ENCODE peak calls at places on chromosomes 11 and 22, in eight cellular contexts. One of them, this sample, is unnamed. For H3K4me1, the result is how much of the 10 kb centered on the place peaks cover.

GRCh38 chr11:126477526-126478275 is 122.2 kb downstream of the ST3GAL4 start:
- DNase-seq in tibial artery: no peak
- DNase-seq in DND-41: no peak
- DNase-seq in cardiac muscle cell: no peak
- DNase-seq in ovary: no peak
- DNase-seq in OCI-LY7: no peak
- DNase-seq in adrenal gland: no peak
- DNase-seq in body of pancreas: no peak
- DNase-seq in this sample: no peak

GRCh38 chr11:77038825-77039326 is 4.7 kb downstream of the B3GNT6 start:
- DNase-seq in body of pancreas: no peak
- DNase-seq in OCI-LY7: no peak
- DNase-seq in ovary: no peak
- DNase-seq in adrenal gland: no peak
- DNase-seq in tibial artery: no peak
- DNase-seq in cardiac muscle cell: no peak
- DNase-seq in DND-41: no peak
- DNase-seq in this sample: no peak

GRCh38 chr11:118615282-118615979 is 8.0 kb downstream of the PHLDB1 start:
- DNase-seq in cardiac muscle cell: peak
- DNase-seq in body of pancreas: no peak
- DNase-seq in ovary: no peak
- DNase-seq in tibial artery: no peak
- DNase-seq in DND-41: no peak
- DNase-seq in OCI-LY7: no peak
- DNase-seq in adrenal gland: no peak
- DNase-seq in this sample: no peak

GRCh38 chr11:99019676-99020075 is 1.1 kb upstream of the CNTN5 start:
- DNase-seq in body of pancreas: no peak
- DNase-seq in adrenal gland: no peak
- DNase-seq in DND-41: no peak
- DNase-seq in ovary: no peak
- DNase-seq in OCI-LY7: no peak
- DNase-seq in tibial artery: no peak
- DNase-seq in cardiac muscle cell: no peak
- DNase-seq in this sample: no peak

GRCh38 chr11:130024356-130024755 is 21.7 kb upstream of the PRDM10 start:
- DNase-seq in adrenal gland: no peak
- DNase-seq in OCI-LY7: no peak
- DNase-seq in body of pancreas: no peak
- DNase-seq in ovary: no peak
- DNase-seq in cardiac muscle cell: no peak
- DNase-seq in DND-41: no peak
- DNase-seq in tibial artery: no peak
- DNase-seq in this sample: no peak

GRCh38 chr11:37371346-37371970 is 773.4 kb upstream of the RAG2 start:
- DNase-seq in OCI-LY7: no peak
- DNase-seq in body of pancreas: no peak
- DNase-seq in cardiac muscle cell: no peak
- DNase-seq in adrenal gland: no peak
- DNase-seq in DND-41: no peak
- DNase-seq in ovary: no peak
- DNase-seq in tibial artery: no peak
- DNase-seq in this sample: no peak

GRCh38 chr11:116082256-116082655 is 578.0 kb upstream of the CADM1 start:
- DNase-seq in tibial artery: no peak
- DNase-seq in DND-41: no peak
- DNase-seq in ovary: no peak
- DNase-seq in adrenal gland: no peak
- DNase-seq in OCI-LY7: no peak
- DNase-seq in body of pancreas: no peak
- DNase-seq in cardiac muscle cell: no peak
- DNase-seq in this sample: no peak

GRCh38 chr22:12601870-12602779 is 2925.9 kb upstream of the OR11H1 start:
- DNase-seq in adrenal gland: no peak
- DNase-seq in DND-41: no peak
- DNase-seq in ovary: peak
- DNase-seq in tibial artery: peak
- DNase-seq in OCI-LY7: no peak
- DNase-seq in body of pancreas: no peak
- DNase-seq in cardiac muscle cell: no peak
- DNase-seq in this sample: peak

GRCh38 chr11:425301-425700 is 10.5 kb upstream of the SIGIRR start:
- DNase-seq in ovary: no peak
- DNase-seq in tibial artery: no peak
- DNase-seq in cardiac muscle cell: no peak
- DNase-seq in DND-41: no peak
- DNase-seq in adrenal gland: no peak
- DNase-seq in body of pancreas: no peak
- DNase-seq in OCI-LY7: no peak
- DNase-seq in this sample: no peak

GRCh38 chr11:45333506-45333971 is 47.4 kb upstream of the SYT13 start:
- DNase-seq in body of pancreas: peak
- DNase-seq in cardiac muscle cell: no peak
- DNase-seq in tibial artery: no peak
- DNase-seq in DND-41: no peak
- DNase-seq in adrenal gland: peak
- DNase-seq in OCI-LY7: peak
- DNase-seq in ovary: peak
- DNase-seq in this sample: peak

GRCh38 chr22:50469377-50470305 is 5.2 kb downstream of the SBF1 start:
- DNase-seq in cardiac muscle cell: no peak
- DNase-seq in DND-41: peak
- DNase-seq in adrenal gland: peak
- DNase-seq in tibial artery: no peak
- DNase-seq in OCI-LY7: peak
- DNase-seq in body of pancreas: peak
- DNase-seq in ovary: no peak
- DNase-seq in this sample: peak

GRCh38 chr11:92035488-92035887 is 189.1 kb upstream of the FAT3 start:
- DNase-seq in cardiac muscle cell: no peak
- DNase-seq in OCI-LY7: no peak
- DNase-seq in DND-41: no peak
- DNase-seq in adrenal gland: no peak
- DNase-seq in tibial artery: no peak
- DNase-seq in body of pancreas: no peak
- DNase-seq in ovary: no peak
- DNase-seq in this sample: no peak

DNA sequence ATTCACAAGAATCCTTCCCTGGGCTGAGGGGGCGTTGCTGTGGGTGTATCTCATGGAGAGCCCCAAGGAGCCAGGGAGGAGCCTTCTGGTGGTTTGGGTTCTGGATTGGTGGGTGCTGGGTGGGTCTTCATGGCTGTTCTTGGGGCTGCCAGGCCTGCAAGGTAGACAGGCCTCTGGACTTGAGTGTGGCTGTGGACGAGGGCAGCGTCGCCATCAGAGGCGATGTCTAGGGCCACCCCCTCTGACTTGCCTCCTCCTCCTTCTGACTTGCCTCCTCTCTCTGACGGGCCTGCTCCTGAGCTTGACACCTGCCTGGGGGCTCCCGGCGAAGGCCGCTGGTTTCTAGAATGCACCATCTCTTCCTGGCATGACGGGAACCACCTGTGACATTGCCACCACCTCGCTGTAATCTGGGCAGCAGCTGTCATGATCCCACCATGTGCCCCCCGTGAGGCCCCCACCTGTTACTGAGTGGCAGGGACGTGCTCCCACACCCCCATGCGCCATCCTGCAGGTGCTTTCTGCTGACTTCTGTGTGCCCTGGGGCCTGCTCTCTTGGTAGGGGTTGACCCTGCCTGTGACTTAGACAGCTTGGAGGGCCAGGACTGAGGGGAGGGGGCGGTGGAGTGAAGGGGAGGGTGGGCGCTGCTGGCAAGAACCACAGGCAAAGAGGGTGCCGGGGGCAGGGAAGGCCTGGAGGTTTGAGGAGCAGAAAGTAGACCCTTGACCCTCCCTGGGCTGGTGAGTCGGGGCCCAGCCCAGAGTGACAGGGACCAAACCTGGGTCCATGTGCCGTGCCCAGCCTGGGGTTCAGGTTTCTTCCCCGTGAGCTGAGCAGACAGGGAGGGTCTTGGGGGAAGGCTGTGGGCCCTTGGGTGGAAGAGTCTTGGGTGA is 17.5 kb downstream of the KCNQ1 start:
- DNase-seq in DND-41: no peak
- DNase-seq in cardiac muscle cell: no peak
- DNase-seq in ovary: no peak
- DNase-seq in OCI-LY7: no peak
- DNase-seq in body of pancreas: peak
- DNase-seq in tibial artery: peak
- DNase-seq in adrenal gland: no peak
- DNase-seq in this sample: no peak
- H3K4me1 ChIP-seq in DND-41: under half
- H3K4me1 ChIP-seq in cardiac muscle cell: under half
- H3K4me1 ChIP-seq in ovary: under half
- H3K4me1 ChIP-seq in OCI-LY7: under half
- H3K4me1 ChIP-seq in body of pancreas: half or more
- H3K4me1 ChIP-seq in tibial artery: under half
- H3K4me1 ChIP-seq in adrenal gland: half or more
- H3K4me1 ChIP-seq in this sample: half or more

GRCh38 chr11:82734120-82734479 is 436 bp upstream of the FAM181B start:
- DNase-seq in adrenal gland: no peak
- DNase-seq in cardiac muscle cell: no peak
- DNase-seq in OCI-LY7: no peak
- DNase-seq in ovary: no peak
- DNase-seq in tibial artery: no peak
- DNase-seq in body of pancreas: no peak
- DNase-seq in DND-41: no peak
- DNase-seq in this sample: no peak
- H3K4me3 ChIP-seq in adrenal gland: no peak
- H3K4me3 ChIP-seq in cardiac muscle cell: peak
- H3K4me3 ChIP-seq in OCI-LY7: no peak
- H3K4me3 ChIP-seq in ovary: peak
- H3K4me3 ChIP-seq in tibial artery: peak
- H3K4me3 ChIP-seq in body of pancreas: no peak
- H3K4me3 ChIP-seq in DND-41: no peak
- H3K4me3 ChIP-seq in this sample: peak

GRCh38 chr22:35292786-35293185 is 6.9 kb upstream of the TOM1 start:
- DNase-seq in OCI-LY7: no peak
- DNase-seq in cardiac muscle cell: no peak
- DNase-seq in body of pancreas: no peak
- DNase-seq in adrenal gland: no peak
- DNase-seq in DND-41: no peak
- DNase-seq in ovary: no peak
- DNase-seq in tibial artery: no peak
- DNase-seq in this sample: no peak

DNA sequence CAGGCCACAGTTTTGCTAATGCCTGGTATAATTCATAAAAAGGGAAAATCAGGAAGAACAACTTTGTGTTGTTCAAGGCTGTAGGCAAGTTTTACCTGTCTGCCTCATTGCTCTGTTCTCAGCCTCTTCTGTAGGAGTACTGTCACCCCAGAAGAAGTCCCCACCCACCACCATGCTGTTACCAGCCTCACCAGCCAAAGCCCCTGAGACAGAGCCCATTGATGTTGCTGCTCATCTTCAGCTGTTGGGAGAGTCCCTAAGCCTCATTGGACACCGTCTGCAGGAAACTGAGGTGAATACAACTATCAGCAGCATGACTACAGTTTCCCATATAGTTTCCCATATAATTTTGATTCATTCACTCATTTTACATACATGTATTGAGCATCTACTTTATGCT is 11.6 kb upstream of the TOM1 start:
- DNase-seq in body of pancreas: no peak
- DNase-seq in cardiac muscle cell: no peak
- DNase-seq in adrenal gland: no peak
- DNase-seq in OCI-LY7: no peak
- DNase-seq in ovary: no peak
- DNase-seq in tibial artery: no peak
- DNase-seq in DND-41: no peak
- DNase-seq in this sample: no peak
- TF ChIP-seq CTCF in body of pancreas: no peak
- TF ChIP-seq CTCF in cardiac muscle cell: no peak
- TF ChIP-seq CTCF in adrenal gland: no peak
- TF ChIP-seq CTCF in OCI-LY7: no peak
- TF ChIP-seq CTCF in ovary: no peak
- TF ChIP-seq CTCF in tibial artery: no peak
- TF ChIP-seq CTCF in DND-41: no peak
- TF ChIP-seq CTCF in this sample: no peak

DNA sequence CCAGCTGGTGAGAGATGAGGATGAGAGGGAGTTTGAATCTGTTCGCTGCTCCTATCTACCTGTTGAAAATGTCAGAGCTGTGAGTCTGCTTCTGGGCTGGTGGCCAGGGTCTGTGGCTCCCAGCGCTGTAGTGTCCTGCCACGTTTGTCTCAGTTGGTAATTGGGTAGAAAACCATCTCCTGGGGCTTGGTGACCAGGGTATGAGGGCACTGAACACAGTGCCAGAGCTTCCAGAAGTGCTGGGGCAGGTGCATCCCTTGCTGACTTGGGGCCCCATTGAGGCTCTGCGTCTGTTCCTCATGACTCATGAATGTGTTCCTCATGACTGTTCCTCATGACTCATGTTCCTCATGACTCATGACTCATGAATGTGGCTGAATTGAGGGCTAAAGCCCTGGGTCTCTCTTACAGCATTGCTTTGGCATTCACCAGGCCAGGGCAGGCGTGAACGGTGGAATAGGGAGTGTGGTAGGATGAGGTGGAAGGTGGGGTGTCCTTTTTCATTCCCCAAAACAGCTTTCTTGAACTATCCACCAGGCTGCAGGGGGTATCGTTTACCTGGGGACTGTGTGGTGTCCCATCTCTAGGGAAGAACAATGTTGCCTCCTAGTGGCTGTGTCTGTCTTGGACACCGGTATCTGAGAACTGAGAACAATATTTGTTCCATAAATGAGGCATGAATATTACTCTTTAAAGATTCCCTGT is 139.5 kb downstream of the COMMD9 start:
- DNase-seq in cardiac muscle cell: peak
- DNase-seq in OCI-LY7: no peak
- DNase-seq in body of pancreas: peak
- DNase-seq in tibial artery: peak
- DNase-seq in ovary: peak
- DNase-seq in DND-41: no peak
- DNase-seq in adrenal gland: peak
- DNase-seq in this sample: no peak
- H3K4me1 ChIP-seq in cardiac muscle cell: under half
- H3K4me1 ChIP-seq in OCI-LY7: under half
- H3K4me1 ChIP-seq in body of pancreas: under half
- H3K4me1 ChIP-seq in tibial artery: under half
- H3K4me1 ChIP-seq in ovary: under half
- H3K4me1 ChIP-seq in DND-41: under half
- H3K4me1 ChIP-seq in adrenal gland: under half
- H3K4me1 ChIP-seq in this sample: under half

This sample was measured in heart right ventricle.